ENCODE peak calls at places on chromosomes 5 and 9, in four cellular contexts. One of them, this sample, is unnamed. For H3K4me1, the result is how much of the 10 kb centered on the place peaks cover.

GRCh38 chr5:154287136-154287535 is 96.6 kb downstream of the GALNT10 start:
- DNase-seq in CD8-positive, alpha-beta memory T cell: no peak
- DNase-seq in right lobe of liver: no peak
- DNase-seq in heart left ventricle: no peak
- DNase-seq in this sample: peak

GRCh38 chr5:111582962-111583669 is 70.8 kb upstream of the STARD4 start:
- DNase-seq in CD8-positive, alpha-beta memory T cell: no peak
- DNase-seq in right lobe of liver: no peak
- DNase-seq in heart left ventricle: no peak
- DNase-seq in this sample: no peak

GRCh38 chr9:99762470-99762869 is 59.2 kb upstream of the NR4A3 start:
- DNase-seq in CD8-positive, alpha-beta memory T cell: no peak
- DNase-seq in right lobe of liver: no peak
- DNase-seq in heart left ventricle: no peak
- DNase-seq in this sample: no peak

GRCh38 chr5:157607371-157608161 is 32.0 kb upstream of the ADAM19 start:
- DNase-seq in CD8-positive, alpha-beta memory T cell: no peak
- DNase-seq in right lobe of liver: no peak
- DNase-seq in heart left ventricle: no peak
- DNase-seq in this sample: no peak

GRCh38 chr9:124780060-124780756 is 3.3 kb downstream of the OLFML2A start:
- DNase-seq in CD8-positive, alpha-beta memory T cell: no peak
- DNase-seq in right lobe of liver: no peak
- DNase-seq in heart left ventricle: peak
- DNase-seq in this sample: peak

GRCh38 chr9:110799396-110799795 is 130.8 kb downstream of the MUSK start:
- DNase-seq in CD8-positive, alpha-beta memory T cell: no peak
- DNase-seq in right lobe of liver: no peak
- DNase-seq in heart left ventricle: no peak
- DNase-seq in this sample: no peak

GRCh38 chr5:64594601-64595518 is 89.0 kb downstream of the RGS7BP start:
- DNase-seq in CD8-positive, alpha-beta memory T cell: no peak
- DNase-seq in right lobe of liver: no peak
- DNase-seq in heart left ventricle: no peak
- DNase-seq in this sample: no peak

GRCh38 chr5:147708708-147709107 is 73.8 kb downstream of the JAKMIP2 start:
- DNase-seq in CD8-positive, alpha-beta memory T cell: no peak
- DNase-seq in right lobe of liver: no peak
- DNase-seq in heart left ventricle: no peak
- DNase-seq in this sample: no peak

GRCh38 chr9:116565986-116566385 is 121.1 kb upstream of the TRIM32 start:
- DNase-seq in CD8-positive, alpha-beta memory T cell: no peak
- DNase-seq in right lobe of liver: no peak
- DNase-seq in heart left ventricle: no peak
- DNase-seq in this sample: no peak

GRCh38 chr5:128924299-128924698 is 41.0 kb upstream of the SLC27A6 start:
- DNase-seq in CD8-positive, alpha-beta memory T cell: no peak
- DNase-seq in right lobe of liver: no peak
- DNase-seq in heart left ventricle: no peak
- DNase-seq in this sample: no peak

GRCh38 chr9:103397868-103398600 is 402.9 kb downstream of the CYLC2 start:
- DNase-seq in CD8-positive, alpha-beta memory T cell: peak
- DNase-seq in right lobe of liver: peak
- DNase-seq in heart left ventricle: no peak
- DNase-seq in this sample: peak

GRCh38 chr9:112193562-112194288 is 18.6 kb upstream of the SUSD1 start:
- DNase-seq in CD8-positive, alpha-beta memory T cell: no peak
- DNase-seq in right lobe of liver: no peak
- DNase-seq in heart left ventricle: no peak
- DNase-seq in this sample: no peak

GRCh38 chr5:28066856-28067255 is 1028.5 kb upstream of the CDH9 start:
- DNase-seq in CD8-positive, alpha-beta memory T cell: no peak
- DNase-seq in right lobe of liver: no peak
- DNase-seq in heart left ventricle: no peak
- DNase-seq in this sample: no peak

GRCh38 chr9:2291980-2292704 is 277.0 kb downstream of the SMARCA2 start:
- DNase-seq in CD8-positive, alpha-beta memory T cell: no peak
- DNase-seq in right lobe of liver: no peak
- DNase-seq in heart left ventricle: peak
- DNase-seq in this sample: peak

GRCh38 chr5:175422058-175422457 is 21.9 kb downstream of the DRD1 start:
- DNase-seq in CD8-positive, alpha-beta memory T cell: no peak
- DNase-seq in right lobe of liver: no peak
- DNase-seq in heart left ventricle: no peak
- DNase-seq in this sample: no peak

GRCh38 chr5:169702726-169703481 is 65.8 kb downstream of the DOCK2 start:
- DNase-seq in CD8-positive, alpha-beta memory T cell: no peak
- DNase-seq in right lobe of liver: no peak
- DNase-seq in heart left ventricle: no peak
- DNase-seq in this sample: no peak

GRCh38 chr5:10124287-10124686 is 125.4 kb downstream of the ATPSCKMT start:
- DNase-seq in CD8-positive, alpha-beta memory T cell: no peak
- DNase-seq in right lobe of liver: no peak
- DNase-seq in heart left ventricle: peak
- DNase-seq in this sample: no peak

GRCh38 chr5:6644841-6645240 is 11.6 kb downstream of the SRD5A1 start:
- DNase-seq in CD8-positive, alpha-beta memory T cell: no peak
- DNase-seq in right lobe of liver: no peak
- DNase-seq in heart left ventricle: no peak
- DNase-seq in this sample: no peak

GRCh38 chr9:84463272-84463671 is 122.7 kb upstream of the SLC28A3 start:
- DNase-seq in CD8-positive, alpha-beta memory T cell: no peak
- DNase-seq in right lobe of liver: no peak
- DNase-seq in heart left ventricle: no peak
- DNase-seq in this sample: no peak
- H3K4me3 ChIP-seq in CD8-positive, alpha-beta memory T cell: no peak
- H3K4me3 ChIP-seq in right lobe of liver: no peak
- H3K4me3 ChIP-seq in heart left ventricle: no peak
- H3K4me3 ChIP-seq in this sample: no peak

GRCh38 chr5:133847886-133848285 is 120.5 kb downstream of the C5orf15 start:
- DNase-seq in CD8-positive, alpha-beta memory T cell: no peak
- DNase-seq in right lobe of liver: no peak
- DNase-seq in heart left ventricle: no peak
- DNase-seq in this sample: no peak

GRCh38 chr5:133848306-133848924 is 120.0 kb downstream of the C5orf15 start:
- DNase-seq in CD8-positive, alpha-beta memory T cell: no peak
- DNase-seq in right lobe of liver: no peak
- DNase-seq in heart left ventricle: no peak
- DNase-seq in this sample: no peak

GRCh38 chr5:133849116-133849515 is 119.3 kb downstream of the C5orf15 start:
- DNase-seq in CD8-positive, alpha-beta memory T cell: no peak
- DNase-seq in right lobe of liver: no peak
- DNase-seq in heart left ventricle: no peak
- DNase-seq in this sample: no peak

GRCh38 chr5:133853972-133854371 is 114.5 kb downstream of the C5orf15 start:
- DNase-seq in CD8-positive, alpha-beta memory T cell: no peak
- DNase-seq in right lobe of liver: no peak
- DNase-seq in heart left ventricle: no peak
- DNase-seq in this sample: no peak

DNA sequence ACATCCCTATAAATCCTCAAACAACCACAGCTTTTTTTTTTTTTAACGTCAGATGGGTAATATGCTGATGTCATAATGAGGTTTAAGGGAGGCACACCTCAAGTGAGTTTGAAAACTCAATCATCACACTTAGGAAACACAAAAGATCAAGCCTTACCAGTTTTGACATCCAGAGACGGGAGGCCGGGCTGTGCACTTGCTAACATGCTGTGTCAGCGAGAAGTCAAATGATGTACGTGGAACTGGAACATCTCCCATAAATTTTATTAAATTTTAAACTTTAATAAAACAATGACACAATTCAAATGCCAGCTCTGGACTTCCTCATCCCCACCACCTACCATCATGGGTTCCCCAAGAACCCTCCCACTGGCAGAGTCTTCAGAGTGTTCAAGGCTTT is 117.6 kb downstream of the C5orf15 start:
- DNase-seq in CD8-positive, alpha-beta memory T cell: no peak
- DNase-seq in right lobe of liver: no peak
- DNase-seq in heart left ventricle: no peak
- DNase-seq in this sample: no peak
- H3K4me1 ChIP-seq in CD8-positive, alpha-beta memory T cell: under half
- H3K4me1 ChIP-seq in right lobe of liver: under half
- H3K4me1 ChIP-seq in heart left ventricle: under half
- H3K4me1 ChIP-seq in this sample: under half

GRCh38 chr9:136326777-136327312 is 494 bp upstream of the GPSM1 start:
- DNase-seq in CD8-positive, alpha-beta memory T cell: no peak
- DNase-seq in right lobe of liver: no peak
- DNase-seq in heart left ventricle: no peak
- DNase-seq in this sample: no peak
- H3K4me3 ChIP-seq in CD8-positive, alpha-beta memory T cell: no peak
- H3K4me3 ChIP-seq in right lobe of liver: peak
- H3K4me3 ChIP-seq in heart left ventricle: peak
- H3K4me3 ChIP-seq in this sample: peak

GRCh38 chr5:56516441-56516840 is 283.3 kb upstream of the ANKRD55 start:
- DNase-seq in CD8-positive, alpha-beta memory T cell: no peak
- DNase-seq in right lobe of liver: no peak
- DNase-seq in heart left ventricle: no peak
- DNase-seq in this sample: no peak

GRCh38 chr5:56515011-56515410 is 281.9 kb upstream of the ANKRD55 start:
- DNase-seq in CD8-positive, alpha-beta memory T cell: no peak
- DNase-seq in right lobe of liver: no peak
- DNase-seq in heart left ventricle: no peak
- DNase-seq in this sample: no peak

GRCh38 chr5:56516936-56517521 is 283.9 kb upstream of the ANKRD55 start:
- DNase-seq in CD8-positive, alpha-beta memory T cell: no peak
- DNase-seq in right lobe of liver: peak
- DNase-seq in heart left ventricle: peak
- DNase-seq in this sample: peak

GRCh38 chr5:56514246-56514645 is 281.1 kb upstream of the ANKRD55 start:
- DNase-seq in CD8-positive, alpha-beta memory T cell: no peak
- DNase-seq in right lobe of liver: no peak
- DNase-seq in heart left ventricle: no peak
- DNase-seq in this sample: peak

GRCh38 chr5:56516034-56516433 is 282.9 kb upstream of the ANKRD55 start:
- DNase-seq in CD8-positive, alpha-beta memory T cell: no peak
- DNase-seq in right lobe of liver: no peak
- DNase-seq in heart left ventricle: no peak
- DNase-seq in this sample: no peak
- H3K4me1 ChIP-seq in CD8-positive, alpha-beta memory T cell: under half
- H3K4me1 ChIP-seq in right lobe of liver: under half
- H3K4me1 ChIP-seq in heart left ventricle: under half
- H3K4me1 ChIP-seq in this sample: half or more

DNA sequence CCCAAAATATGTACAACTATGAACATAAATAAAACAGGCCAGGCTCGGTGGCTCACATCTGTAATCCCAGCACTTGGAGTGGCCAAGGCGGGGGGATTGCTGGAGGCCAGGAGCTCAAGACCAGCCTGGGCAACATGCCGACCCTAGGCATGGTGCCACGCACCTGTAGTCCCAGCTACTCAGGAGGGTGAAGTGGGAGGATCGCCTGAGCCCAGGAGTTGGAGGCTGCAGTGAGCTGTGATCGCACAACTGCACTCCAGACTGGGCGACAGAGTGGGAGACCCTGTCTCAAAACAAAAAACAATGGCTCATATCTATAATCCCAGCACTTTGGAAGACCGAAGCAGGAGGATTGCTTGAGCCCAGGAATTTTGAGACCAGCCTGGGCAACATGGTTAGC is 1.5 kb downstream of the HAUS6 start:
- DNase-seq in CD8-positive, alpha-beta memory T cell: no peak
- DNase-seq in right lobe of liver: no peak
- DNase-seq in heart left ventricle: no peak
- DNase-seq in this sample: no peak
- H3K4me3 ChIP-seq in CD8-positive, alpha-beta memory T cell: no peak
- H3K4me3 ChIP-seq in right lobe of liver: no peak
- H3K4me3 ChIP-seq in heart left ventricle: peak
- H3K4me3 ChIP-seq in this sample: no peak

GRCh38 chr9:90385126-90385525 is 257.5 kb downstream of the DIRAS2 start:
- DNase-seq in CD8-positive, alpha-beta memory T cell: no peak
- DNase-seq in right lobe of liver: no peak
- DNase-seq in heart left ventricle: no peak
- DNase-seq in this sample: no peak

DNA sequence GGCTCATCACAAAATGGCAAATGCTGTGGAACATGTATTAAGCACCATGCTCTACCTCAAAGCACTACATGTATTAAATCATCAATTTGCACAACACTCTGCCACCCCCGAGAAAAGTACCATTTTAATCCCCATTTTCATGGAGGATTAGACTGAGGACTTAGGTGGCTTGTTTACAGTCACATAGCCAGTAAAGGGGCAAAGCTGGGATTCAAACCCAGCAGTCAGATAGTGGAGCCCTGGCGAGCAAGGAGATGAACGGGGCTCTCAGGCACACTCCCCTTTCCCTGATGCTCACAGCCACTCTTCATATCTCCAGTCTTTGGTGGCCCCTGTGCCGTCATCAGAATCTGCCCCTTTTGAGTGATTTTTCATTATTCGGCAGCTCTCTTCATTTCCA is 262.9 kb downstream of the DIRAS2 start:
- DNase-seq in CD8-positive, alpha-beta memory T cell: no peak
- DNase-seq in right lobe of liver: no peak
- DNase-seq in heart left ventricle: no peak
- DNase-seq in this sample: no peak
- H3K4me1 ChIP-seq in CD8-positive, alpha-beta memory T cell: under half
- H3K4me1 ChIP-seq in right lobe of liver: under half
- H3K4me1 ChIP-seq in heart left ventricle: under half
- H3K4me1 ChIP-seq in this sample: under half

DNA sequence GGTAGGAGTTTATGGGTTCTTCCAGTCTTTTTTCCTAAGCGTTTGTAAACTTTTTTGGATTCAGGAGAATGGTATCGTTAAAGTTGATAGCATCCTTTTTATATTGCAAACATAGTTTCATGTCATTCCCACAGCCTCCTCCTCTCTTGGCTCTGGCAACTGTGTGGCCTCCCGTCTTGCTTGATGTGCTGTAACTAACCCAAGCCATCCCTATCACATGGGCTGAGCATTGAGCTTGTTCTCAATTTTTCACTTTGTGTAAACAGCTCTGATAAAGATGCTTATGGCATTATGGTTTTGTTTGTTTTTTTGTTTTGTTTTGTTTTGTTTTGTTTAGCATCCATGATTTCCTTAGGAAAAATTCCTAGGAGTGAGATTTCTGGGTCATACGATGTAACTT is 4.6 kb downstream of the STKLD1 start:
- DNase-seq in CD8-positive, alpha-beta memory T cell: no peak
- DNase-seq in right lobe of liver: no peak
- DNase-seq in heart left ventricle: no peak
- DNase-seq in this sample: no peak
- H3K4me3 ChIP-seq in CD8-positive, alpha-beta memory T cell: no peak
- H3K4me3 ChIP-seq in right lobe of liver: no peak
- H3K4me3 ChIP-seq in heart left ventricle: no peak
- H3K4me3 ChIP-seq in this sample: no peak

GRCh38 chr9:14323083-14323968 is 9.4 kb upstream of the NFIB start:
- DNase-seq in CD8-positive, alpha-beta memory T cell: no peak
- DNase-seq in right lobe of liver: no peak
- DNase-seq in heart left ventricle: no peak
- DNase-seq in this sample: no peak

GRCh38 chr9:14318934-14319513 is 5.1 kb upstream of the NFIB start:
- DNase-seq in CD8-positive, alpha-beta memory T cell: no peak
- DNase-seq in right lobe of liver: no peak
- DNase-seq in heart left ventricle: peak
- DNase-seq in this sample: no peak

GRCh38 chr9:14321517-14322125 is 7.7 kb upstream of the NFIB start:
- DNase-seq in CD8-positive, alpha-beta memory T cell: no peak
- DNase-seq in right lobe of liver: no peak
- DNase-seq in heart left ventricle: no peak
- DNase-seq in this sample: no peak

GRCh38 chr9:14322211-14323082 is 8.5 kb upstream of the NFIB start:
- DNase-seq in CD8-positive, alpha-beta memory T cell: peak
- DNase-seq in right lobe of liver: peak
- DNase-seq in heart left ventricle: peak
- DNase-seq in this sample: peak

GRCh38 chr9:14320272-14321245 is 6.6 kb upstream of the NFIB start:
- DNase-seq in CD8-positive, alpha-beta memory T cell: no peak
- DNase-seq in right lobe of liver: no peak
- DNase-seq in heart left ventricle: peak
- DNase-seq in this sample: peak
- H3K4me1 ChIP-seq in CD8-positive, alpha-beta memory T cell: under half
- H3K4me1 ChIP-seq in right lobe of liver: under half
- H3K4me1 ChIP-seq in heart left ventricle: under half
- H3K4me1 ChIP-seq in this sample: under half